ENCODE peak calls at places on chromosomes 13 and 19, in five cellular contexts. R is tibial artery, A is AG09309, V is lower leg skin, E is IMR-90. O is an unnamed sample.

GRCh38 chr13:73334459-73334858 is 275.7 kb downstream of the KLF5 start:
- DNase-seq in R (no peak), A (peak), V (peak), E (no peak), O (no peak)

GRCh38 chr13:103931396-103931795 is 865.2 kb upstream of the SLC10A2 start:
- DNase-seq in R (no peak), A (no peak), V (no peak), E (no peak), O (no peak)

GRCh38 chr19:12774588-12775555 is at the start of gene HOOK2:
- DNase-seq in R (no peak), A (no peak), V (peak), E (no peak), O (peak)

GRCh38 chr19:58577581-58578429 is 4.7 kb upstream of the MZF1 start:
- DNase-seq in R (no peak), A (no peak), V (no peak), E (no peak), O (peak)

GRCh38 chr19:46173886-46174475 is 25.9 kb downstream of the IGFL2 start:
- DNase-seq in R (no peak), A (no peak), V (no peak), E (no peak), O (no peak)

GRCh38 chr19:1324792-1325567 is 39.3 kb downstream of the EFNA2 start:
- DNase-seq in R (peak), A (no peak), V (peak), E (peak), O (peak)

GRCh38 chr13:99859178-99860177 is 112.1 kb downstream of the ZIC5 start:
- DNase-seq in R (no peak), A (no peak), V (no peak), E (no peak), O (no peak)

GRCh38 chr13:61765181-61765742 is 349.6 kb upstream of the PCDH20 start:
- DNase-seq in R (no peak), A (no peak), V (no peak), E (no peak), O (no peak)

GRCh38 chr19:47609885-47610545 is 1.1 kb downstream of the BICRA start:
- DNase-seq in R (peak), A (no peak), V (no peak), E (peak), O (no peak)

GRCh38 chr19:13770013-13770635 is 4.1 kb upstream of the C19orf53 start:
- DNase-seq in R (no peak), A (no peak), V (no peak), E (no peak), O (no peak)

GRCh38 chr13:108120332-108120731 is 95.0 kb downstream of the LIG4 start:
- DNase-seq in R (no peak), A (no peak), V (no peak), E (no peak), O (no peak)

GRCh38 chr19:47075941-47076340 is 27.5 kb upstream of the TMEM160 start:
- DNase-seq in R (no peak), A (no peak), V (no peak), E (peak), O (no peak)

GRCh38 chr19:8655340-8655709 is 24.9 kb downstream of the NFILZ start:
- DNase-seq in R (no peak), A (no peak), V (no peak), E (no peak), O (no peak)

GRCh38 chr19:31140717-31141116 is 208.5 kb downstream of the TSHZ3 start:
- DNase-seq in R (no peak), A (no peak), V (no peak), E (peak), O (no peak)

GRCh38 chr13:113297370-113297871 is 382 bp downstream of the LAMP1 start:
- DNase-seq in R (no peak), A (no peak), V (no peak), E (no peak), O (peak)

GRCh38 chr13:96966415-96967102 is 27.7 kb downstream of the OXGR1 start:
- DNase-seq in R (no peak), A (no peak), V (no peak), E (no peak), O (no peak)
- H3K4me3 ChIP-seq in R (no peak), A (no peak), V (no peak), E (no peak), O (no peak)

GRCh38 chr19:10921909-10922637 is 6.4 kb downstream of the YIPF2 start:
- DNase-seq in R (no peak), A (no peak), V (no peak), E (no peak), O (no peak)
- TF ChIP-seq CTCF in R (no peak), A (no peak), V (no peak), E (no peak), O (no peak)

DNA sequence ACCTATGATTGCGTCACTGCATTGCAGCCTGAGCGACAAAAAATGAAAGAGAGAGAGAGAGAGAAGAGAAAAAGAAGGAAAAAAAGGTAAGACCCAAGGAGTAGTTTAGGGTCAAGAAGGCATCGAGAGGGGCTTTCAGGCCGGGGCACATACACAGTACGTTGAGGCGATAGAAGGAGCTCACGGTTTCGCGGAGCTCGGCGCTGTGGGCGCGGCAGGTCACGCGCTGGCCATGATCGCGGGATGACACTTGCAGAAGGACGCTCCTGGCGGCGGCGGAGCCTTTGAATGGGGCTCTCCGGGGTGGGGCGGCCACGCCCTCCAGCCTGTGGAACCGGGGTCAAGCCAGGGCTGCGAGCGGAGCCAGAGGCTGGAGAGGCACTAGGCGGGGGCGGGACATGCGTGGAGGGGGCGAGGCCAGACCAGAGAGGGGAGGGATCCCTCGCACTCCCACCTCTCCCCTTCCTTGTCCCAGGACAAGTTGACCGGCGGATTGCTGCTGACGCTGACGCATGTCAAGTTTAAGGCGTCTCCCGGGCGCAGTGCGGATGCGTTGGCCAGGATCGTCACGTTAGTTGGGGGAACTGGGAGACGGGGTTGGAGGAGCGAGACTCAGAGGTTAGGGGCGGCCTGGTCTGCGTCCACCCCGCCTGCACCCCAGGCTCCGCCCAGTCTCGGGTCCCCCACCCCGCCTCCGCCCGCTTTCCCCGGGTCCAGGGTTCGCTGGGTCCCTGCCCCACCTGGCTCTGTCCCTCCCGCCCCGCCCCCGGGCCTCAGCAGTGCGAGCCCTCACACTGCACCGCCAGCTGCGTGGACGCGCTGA is 6.9 kb downstream of the NPHS1 start:
- DNase-seq in R (no peak), A (no peak), V (no peak), E (no peak), O (no peak)
- H3K4me3 ChIP-seq in R (no peak), A (no peak), V (no peak), E (peak), O (peak)

GRCh38 chr13:20127563-20128458 is 33.0 kb downstream of the GJA3 start:
- DNase-seq in R (no peak), A (no peak), V (peak), E (peak), O (peak)

GRCh38 chr13:20129076-20129475 is 31.8 kb downstream of the GJA3 start:
- DNase-seq in R (no peak), A (no peak), V (no peak), E (no peak), O (no peak)

GRCh38 chr13:20130012-20130411 is 30.8 kb downstream of the GJA3 start:
- DNase-seq in R (no peak), A (no peak), V (no peak), E (no peak), O (no peak)

GRCh38 chr13:20127263-20127562 is 33.6 kb downstream of the GJA3 start:
- DNase-seq in R (no peak), A (no peak), V (no peak), E (no peak), O (peak)

DNA sequence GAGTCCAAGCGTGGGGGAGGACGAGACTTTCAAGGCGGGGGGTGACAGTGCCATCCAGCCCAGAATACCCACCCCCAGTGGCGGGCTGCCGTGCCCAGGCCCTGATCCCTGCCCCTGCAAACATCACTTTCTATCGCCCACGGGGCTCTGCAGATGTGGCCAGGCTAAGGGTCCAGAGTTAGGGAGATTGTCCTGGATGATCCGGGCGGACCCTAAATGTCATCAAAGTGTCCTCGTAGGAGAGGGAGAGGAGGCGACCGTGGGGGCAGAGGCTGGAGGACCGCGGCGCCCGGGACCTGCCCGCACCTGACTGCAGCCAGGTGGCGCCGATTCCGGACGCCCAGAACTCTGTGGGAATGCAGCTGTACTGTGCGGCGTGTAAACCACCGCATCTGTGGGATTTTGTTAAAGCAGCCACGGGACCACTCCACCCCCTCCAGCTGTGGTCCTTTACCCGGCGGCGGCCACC is 32.4 kb downstream of the GJA3 start:
- DNase-seq in R (no peak), A (no peak), V (no peak), E (no peak), O (peak)
- TF ChIP-seq CTCF in R (no peak), A (no peak), V (no peak), E (no peak), O (no peak)

GRCh38 chr19:6373813-6374108 is 1.2 kb downstream of the ALKBH7 start:
- DNase-seq in R (no peak), A (no peak), V (no peak), E (no peak), O (no peak)

GRCh38 chr19:6373096-6373812 is 660 bp downstream of the ALKBH7 start:
- DNase-seq in R (peak), A (peak), V (peak), E (peak), O (peak)

GRCh38 chr19:6374711-6375410 is 872 bp downstream of the PSPN start:
- DNase-seq in R (no peak), A (no peak), V (no peak), E (no peak), O (no peak)

GRCh38 chr19:6375411-6376010 is at the start of gene PSPN:
- DNase-seq in R (no peak), A (no peak), V (no peak), E (no peak), O (no peak)

DNA sequence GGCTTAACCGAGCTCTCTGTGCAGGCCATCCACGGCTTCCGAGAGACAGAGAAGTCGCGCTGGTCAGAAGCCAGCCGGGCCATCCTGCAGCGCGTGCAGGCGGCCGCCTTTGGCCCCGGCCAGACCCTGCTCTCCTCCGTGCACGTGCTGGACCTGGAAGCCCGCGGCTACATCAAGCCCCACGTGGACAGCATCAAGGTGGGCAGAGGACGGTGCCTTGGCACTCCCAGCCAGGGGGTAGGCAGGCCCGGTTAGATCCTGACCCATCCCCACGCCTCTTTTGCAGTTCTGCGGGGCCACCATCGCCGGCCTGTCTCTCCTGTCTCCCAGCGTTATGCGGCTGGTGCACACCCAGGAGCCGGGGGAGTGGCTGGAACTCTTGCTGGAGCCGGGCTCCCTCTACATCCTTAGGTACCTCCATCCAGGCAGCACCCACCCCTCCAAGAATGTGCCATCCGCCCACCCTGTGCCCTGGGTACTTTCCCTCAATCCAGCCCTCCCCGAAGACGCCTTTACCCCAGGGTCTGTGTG is 1.5 kb downstream of the PSPN start:
- DNase-seq in R (no peak), A (no peak), V (no peak), E (no peak), O (no peak)
- H3K4me3 ChIP-seq in R (peak), A (no peak), V (no peak), E (no peak), O (peak)

GRCh38 chr19:16345457-16345856 is 20.8 kb downstream of the KLF2 start:
- DNase-seq in R (no peak), A (no peak), V (no peak), E (no peak), O (no peak)
- TF ChIP-seq CTCF in R (no peak), A (no peak), V (no peak), E (no peak), O (no peak)